ENCODE peak calls at places on chromosomes 11 and 22, in ten cellular contexts. M is heart left ventricle, Z is endodermal cell, Q is uterus, D is epithelial cell of esophagus, T is A549, K is choroid plexus epithelial cell, H is H1, G is astrocyte of the spinal cord, N is AG09319. I is an unnamed sample.

GRCh38 chr11:66568124-66568916 is at the start of gene CTSF:
- DNase-seq in K (peak; percentile 76), D (peak; percentile 76), Q (peak; percentile 83), G (peak; percentile 72), H (no peak), M (peak; percentile 87), N (no peak), Z (peak; percentile 70), T (peak; percentile 97), I (peak; percentile 60)

GRCh38 chr22:45240137-45240809 is 421 bp downstream of the KIAA0930 start:
- DNase-seq in H (peak; percentile 65), Q (peak; percentile 34), T (no peak), G (no peak), M (no peak), K (peak; percentile 28), D (peak; percentile 25), Z (peak; percentile 71), N (no peak), I (peak; percentile 45)

GRCh38 chr11:103624708-103625623 is 411.5 kb upstream of the DDI1 start:
- DNase-seq in G (peak; percentile 89), K (peak; percentile 69), Z (no peak), H (no peak), D (peak; percentile 92), N (peak; percentile 80), Q (no peak), T (peak; percentile 55), M (no peak), I (no peak)

GRCh38 chr11:116715383-116715782 is 57.4 kb downstream of the BUD13 start:
- DNase-seq in T (no peak), N (no peak), Q (no peak), H (no peak), Z (peak; percentile 78), G (no peak), D (no peak), K (no peak), M (no peak), I (no peak)

GRCh38 chr11:44083906-44084305 is 11.6 kb upstream of the EXT2 start:
- DNase-seq in Q (peak; percentile 42), H (no peak), N (no peak), M (no peak), K (peak; percentile 78), Z (no peak), G (peak; percentile 10), T (no peak), D (no peak), I (no peak)

GRCh38 chr11:44130751-44131150 is 35.3 kb downstream of the EXT2 start:
- DNase-seq in H (no peak), T (no peak), K (peak; percentile 74), Z (no peak), M (no peak), D (no peak), Q (no peak), G (no peak), N (no peak), I (no peak)

GRCh38 chr11:117097567-117098268 is 510 bp downstream of the SIK3 start:
- DNase-seq in Z (peak; percentile 79), N (no peak), T (peak; percentile 27), K (peak; percentile 16), D (peak; percentile 32), G (no peak), M (peak; percentile 59), Q (no peak), H (peak; percentile 74), I (no peak)

GRCh38 chr11:5666396-5666780 is 18.5 kb downstream of the TRIM5 start:
- DNase-seq in H (no peak), G (peak; percentile 36), K (peak; percentile 65), M (no peak), N (no peak), Z (no peak), T (no peak), D (no peak), Q (no peak), I (no peak)

GRCh38 chr11:57779275-57779674 is 17.7 kb downstream of the CTNND1 start:
- DNase-seq in M (peak; percentile 36), T (peak; percentile 41), K (peak; percentile 72), Q (no peak), H (no peak), G (peak; percentile 64), D (peak; percentile 64), N (peak; percentile 30), Z (peak; percentile 81), I (no peak)

GRCh38 chr11:102849319-102849718 is 5.9 kb upstream of the MMP3 start:
- DNase-seq in K (peak; percentile 38), T (no peak), Z (no peak), Q (no peak), G (peak; percentile 33), D (peak; percentile 84), H (no peak), M (no peak), N (no peak), I (no peak)

GRCh38 chr11:62930157-62930556 is 9.0 kb upstream of the CHRM1 start:
- DNase-seq in K (no peak), H (no peak), D (no peak), G (no peak), Z (peak; percentile 43), N (no peak), T (no peak), M (no peak), Q (no peak), I (no peak)

GRCh38 chr11:62933775-62934495 is 12.8 kb upstream of the CHRM1 start:
- DNase-seq in T (no peak), Q (no peak), H (no peak), K (no peak), G (no peak), D (no peak), Z (no peak), N (no peak), M (no peak), I (no peak)

GRCh38 chr11:62933285-62933684 is 12.1 kb upstream of the CHRM1 start:
- DNase-seq in K (no peak), T (no peak), M (no peak), D (no peak), N (no peak), Z (no peak), G (no peak), Q (no peak), H (no peak), I (no peak)

GRCh38 chr11:62934496-62934785 is 13.3 kb upstream of the CHRM1 start:
- DNase-seq in K (no peak), Q (no peak), H (no peak), N (no peak), Z (no peak), T (no peak), D (no peak), M (no peak), G (no peak), I (no peak)

DNA sequence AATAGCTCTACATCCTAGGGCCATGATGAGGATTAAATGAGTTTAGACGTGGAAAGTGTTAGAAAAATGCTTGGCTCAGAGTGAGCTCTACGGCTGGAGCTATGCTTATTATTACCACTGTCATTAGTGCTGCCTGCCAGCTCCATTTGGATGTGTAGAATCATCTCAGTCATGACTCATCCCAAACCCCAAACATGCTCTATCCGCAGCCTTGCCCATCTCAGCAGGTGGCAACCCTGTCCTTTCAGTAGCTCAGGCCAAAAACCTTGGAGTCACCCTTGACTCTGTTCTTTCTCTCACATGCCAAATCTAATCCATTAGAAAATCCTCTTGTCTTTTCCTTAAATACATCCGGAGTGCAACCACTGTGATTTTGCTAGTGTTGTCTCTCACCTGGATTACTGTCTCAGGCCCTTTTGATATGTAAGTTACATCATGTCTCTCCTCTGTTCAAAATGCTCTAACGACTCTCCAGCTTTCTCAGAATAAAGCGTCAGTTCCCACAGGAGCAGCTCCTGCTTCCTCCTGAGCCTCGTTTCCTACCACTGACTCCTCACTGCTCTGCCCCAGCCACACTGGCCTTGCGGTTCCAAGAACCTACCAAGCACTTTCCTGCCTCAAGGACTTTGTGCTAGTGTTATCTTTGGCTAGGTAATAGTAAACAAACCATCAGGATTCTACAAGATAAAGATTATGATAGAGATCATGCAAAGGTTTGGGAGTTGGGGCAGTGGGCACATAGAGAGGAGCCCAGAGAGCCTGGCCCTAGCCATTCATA is 10.5 kb upstream of the CHRM1 start:
- DNase-seq in Q (no peak), T (no peak), M (no peak), H (no peak), N (no peak), Z (peak; percentile 77), G (peak; percentile 6), D (no peak), K (no peak), I (no peak)
- TF ChIP-seq CTCF in Q (no peak), T (no peak), M (no peak), H (no peak), N (no peak), Z (no peak), G (no peak), D (no peak), K (no peak), I (no peak)

DNA sequence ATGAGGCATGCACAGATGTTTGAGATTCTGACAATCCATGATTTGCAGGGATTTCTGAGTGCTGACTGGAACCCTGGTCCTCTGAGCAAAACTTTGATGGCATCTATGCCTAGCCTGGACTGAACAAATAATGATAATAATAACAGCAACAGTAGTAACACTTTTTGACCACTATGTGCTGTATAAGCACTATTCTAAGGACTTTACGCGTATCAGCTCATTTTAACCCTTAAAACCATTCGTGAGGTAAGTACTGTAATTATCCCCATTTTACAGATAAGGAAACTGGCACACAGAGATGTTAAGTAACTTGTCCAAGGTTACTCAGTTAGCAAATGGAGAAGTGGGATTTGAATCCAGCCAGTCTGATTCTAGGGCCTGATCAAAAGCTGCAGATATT is 168.4 kb downstream of the C11orf91 start:
- DNase-seq in Z (no peak), T (no peak), Q (no peak), N (no peak), K (no peak), M (no peak), D (no peak), H (no peak), G (no peak), I (no peak)
- TF ChIP-seq CTCF in Z (peak; percentile 29), T (no peak), Q (no peak), N (no peak), K (no peak), M (no peak), D (no peak), H (no peak), G (no peak), I (no peak)

GRCh38 chr22:47859891-47860290 is 1097.4 kb downstream of the TBC1D22A start:
- DNase-seq in K (no peak), Z (no peak), M (no peak), G (no peak), D (no peak), H (no peak), Q (no peak), N (no peak), T (no peak), I (no peak)
- TF ChIP-seq CTCF in K (no peak), Z (no peak), M (no peak), G (no peak), D (no peak), H (no peak), Q (no peak), N (no peak), T (no peak), I (no peak)

DNA sequence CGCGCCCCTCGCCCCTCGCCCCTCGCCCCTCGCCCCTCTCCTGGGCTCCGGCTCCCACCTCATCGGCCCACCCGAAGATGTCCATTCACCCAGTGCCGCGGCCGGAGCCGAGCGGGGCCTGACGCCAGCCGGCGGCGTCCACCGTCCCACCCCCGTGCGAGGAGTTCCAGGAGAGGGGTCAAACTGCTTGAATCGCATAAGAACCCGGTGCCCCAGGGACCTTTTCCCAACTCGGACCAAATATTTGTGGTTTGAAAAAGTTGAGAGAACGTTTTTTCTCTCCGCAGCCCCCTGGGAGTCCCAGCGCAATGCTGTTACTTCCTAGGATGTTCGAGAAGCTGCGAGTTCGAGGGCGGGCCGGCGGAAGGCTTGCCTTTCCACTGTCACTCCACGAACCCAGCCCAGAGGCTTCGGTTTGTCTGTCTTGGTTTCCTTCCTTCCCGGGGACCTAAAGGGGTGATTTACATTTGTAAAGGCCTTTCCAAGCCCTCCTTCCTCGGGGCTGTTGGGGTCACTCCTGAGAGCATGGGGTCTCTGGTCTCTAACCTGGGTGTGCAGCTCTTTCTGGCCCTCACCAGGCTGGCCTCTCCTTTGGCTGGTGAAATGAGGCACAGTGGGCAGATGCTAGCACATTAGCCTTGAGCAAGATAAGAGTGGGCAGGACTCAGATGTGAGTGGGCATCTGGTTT is 38.0 kb downstream of the ETS1 start:
- DNase-seq in Z (peak; percentile 65), Q (peak; percentile 75), H (peak; percentile 55), G (peak; percentile 22), N (no peak), T (no peak), K (peak; percentile 73), D (no peak), M (peak; percentile 90), I (no peak)
- TF ChIP-seq CTCF in Z (no peak), Q (no peak), H (no peak), G (no peak), N (no peak), T (no peak), K (no peak), D (no peak), M (no peak), I (no peak)